ENCODE peak calls at places on chromosomes 6 and 20, in five cellular contexts. One of them, this sample, is unnamed.
A peak's percentile ranks its signal among the peaks of the same experiment; 100 is the strongest.

GRCh38 chr6:170097505-170098427 is 193.1 kb downstream of the DLL1 start:
- DNase-seq in foreskin fibroblast: no peak
- DNase-seq in LNCaP clone FGC: no peak
- DNase-seq in lower lobe of right lung: no peak
- DNase-seq in coronary artery: peak; percentile 57
- DNase-seq in this sample: no peak

GRCh38 chr20:2795451-2795850 is 5.0 kb downstream of the CPXM1 start:
- DNase-seq in foreskin fibroblast: no peak
- DNase-seq in LNCaP clone FGC: no peak
- DNase-seq in lower lobe of right lung: no peak
- DNase-seq in coronary artery: peak; percentile 67
- DNase-seq in this sample: no peak

GRCh38 chr6:153044295-153044694 is 41.8 kb upstream of the MTRF1L start:
- DNase-seq in foreskin fibroblast: no peak
- DNase-seq in LNCaP clone FGC: peak; percentile 63
- DNase-seq in lower lobe of right lung: no peak
- DNase-seq in coronary artery: no peak
- DNase-seq in this sample: no peak

GRCh38 chr6:90274481-90275030 is 22.1 kb downstream of the BACH2 start:
- DNase-seq in foreskin fibroblast: no peak
- DNase-seq in LNCaP clone FGC: no peak
- DNase-seq in lower lobe of right lung: peak; percentile 43
- DNase-seq in coronary artery: no peak
- DNase-seq in this sample: no peak

GRCh38 chr6:109760208-109760607 is 69.1 kb downstream of the FIG4 start:
- DNase-seq in foreskin fibroblast: no peak
- DNase-seq in LNCaP clone FGC: no peak
- DNase-seq in lower lobe of right lung: no peak
- DNase-seq in coronary artery: no peak
- DNase-seq in this sample: no peak

GRCh38 chr6:44630125-44631028 is 242.9 kb downstream of the CDC5L start:
- DNase-seq in foreskin fibroblast: peak; percentile 24
- DNase-seq in LNCaP clone FGC: peak; percentile 18
- DNase-seq in lower lobe of right lung: peak; percentile 56
- DNase-seq in coronary artery: no peak
- DNase-seq in this sample: no peak

GRCh38 chr20:1438361-1438760 is 28.3 kb downstream of the NSFL1C start:
- DNase-seq in foreskin fibroblast: no peak
- DNase-seq in LNCaP clone FGC: no peak
- DNase-seq in lower lobe of right lung: no peak
- DNase-seq in coronary artery: no peak
- DNase-seq in this sample: no peak

GRCh38 chr20:64077876-64078551 is 1.3 kb downstream of the RGS19 start:
- DNase-seq in foreskin fibroblast: no peak
- DNase-seq in LNCaP clone FGC: no peak
- DNase-seq in lower lobe of right lung: peak; percentile 74
- DNase-seq in coronary artery: no peak
- DNase-seq in this sample: no peak

GRCh38 chr20:23937303-23938117 is 51.1 kb downstream of the GGTLC1 start:
- DNase-seq in foreskin fibroblast: peak; percentile 30
- DNase-seq in LNCaP clone FGC: peak; percentile 21
- DNase-seq in lower lobe of right lung: peak; percentile 59
- DNase-seq in coronary artery: no peak
- DNase-seq in this sample: peak; percentile 9

GRCh38 chr6:25961619-25962367 is 809 bp upstream of the TRIM38 start:
- DNase-seq in foreskin fibroblast: no peak
- DNase-seq in LNCaP clone FGC: no peak
- DNase-seq in lower lobe of right lung: no peak
- DNase-seq in coronary artery: no peak
- DNase-seq in this sample: no peak

GRCh38 chr6:44057238-44057930 is 69.9 kb downstream of the MRPL14 start:
- DNase-seq in foreskin fibroblast: no peak
- DNase-seq in LNCaP clone FGC: no peak
- DNase-seq in lower lobe of right lung: no peak
- DNase-seq in coronary artery: no peak
- DNase-seq in this sample: no peak

GRCh38 chr6:20202699-20203302 is 9.5 kb downstream of the MBOAT1 start:
- DNase-seq in foreskin fibroblast: no peak
- DNase-seq in LNCaP clone FGC: no peak
- DNase-seq in lower lobe of right lung: no peak
- DNase-seq in coronary artery: no peak
- DNase-seq in this sample: no peak

GRCh38 chr20:10761232-10761631 is 87.4 kb upstream of the JAG1 start:
- DNase-seq in foreskin fibroblast: no peak
- DNase-seq in LNCaP clone FGC: no peak
- DNase-seq in lower lobe of right lung: no peak
- DNase-seq in coronary artery: no peak
- DNase-seq in this sample: peak; percentile 70

GRCh38 chr6:8108031-8108660 is 5.8 kb upstream of the EEF1E1 start:
- DNase-seq in foreskin fibroblast: peak; percentile 98
- DNase-seq in LNCaP clone FGC: no peak
- DNase-seq in lower lobe of right lung: no peak
- DNase-seq in coronary artery: no peak
- DNase-seq in this sample: peak; percentile 89

GRCh38 chr20:61494763-61495595 is 242.9 kb downstream of the CDH4 start:
- DNase-seq in foreskin fibroblast: no peak
- DNase-seq in LNCaP clone FGC: no peak
- DNase-seq in lower lobe of right lung: no peak
- DNase-seq in coronary artery: no peak
- DNase-seq in this sample: no peak

GRCh38 chr6:6931047-6932025 is 176.4 kb upstream of the RREB1 start:
- DNase-seq in foreskin fibroblast: no peak
- DNase-seq in LNCaP clone FGC: no peak
- DNase-seq in lower lobe of right lung: no peak
- DNase-seq in coronary artery: no peak
- DNase-seq in this sample: no peak

GRCh38 chr6:133337312-133337711 is 96.2 kb downstream of the EYA4 start:
- DNase-seq in foreskin fibroblast: peak; percentile 16
- DNase-seq in LNCaP clone FGC: no peak
- DNase-seq in lower lobe of right lung: no peak
- DNase-seq in coronary artery: no peak
- DNase-seq in this sample: no peak

GRCh38 chr6:111252451-111252850 is 165.1 kb downstream of the SLC16A10 start:
- DNase-seq in foreskin fibroblast: no peak
- DNase-seq in LNCaP clone FGC: no peak
- DNase-seq in lower lobe of right lung: no peak
- DNase-seq in coronary artery: no peak
- DNase-seq in this sample: no peak

GRCh38 chr20:49484180-49485140 is 2.0 kb upstream of the KCNB1 start:
- DNase-seq in foreskin fibroblast: peak; percentile 54
- DNase-seq in LNCaP clone FGC: peak; percentile 35
- DNase-seq in lower lobe of right lung: peak; percentile 79
- DNase-seq in coronary artery: peak; percentile 79
- DNase-seq in this sample: peak; percentile 5

GRCh38 chr6:88236961-88237360 is 70.8 kb upstream of the CNR1 start:
- DNase-seq in foreskin fibroblast: no peak
- DNase-seq in LNCaP clone FGC: no peak
- DNase-seq in lower lobe of right lung: no peak
- DNase-seq in coronary artery: no peak
- DNase-seq in this sample: no peak

GRCh38 chr20:19909696-19910095 is 107.5 kb upstream of the NAA20 start:
- DNase-seq in foreskin fibroblast: no peak
- DNase-seq in LNCaP clone FGC: no peak
- DNase-seq in lower lobe of right lung: peak; percentile 78
- DNase-seq in coronary artery: no peak
- DNase-seq in this sample: no peak

GRCh38 chr20:22572491-22572890 is 11.9 kb downstream of the FOXA2 start:
- DNase-seq in foreskin fibroblast: no peak
- DNase-seq in LNCaP clone FGC: no peak
- DNase-seq in lower lobe of right lung: peak; percentile 52
- DNase-seq in coronary artery: no peak
- DNase-seq in this sample: no peak

GRCh38 chr6:73177221-73177944 is 47.9 kb downstream of the KHDC1L start:
- DNase-seq in foreskin fibroblast: no peak
- DNase-seq in LNCaP clone FGC: no peak
- DNase-seq in lower lobe of right lung: no peak
- DNase-seq in coronary artery: no peak
- DNase-seq in this sample: no peak

GRCh38 chr6:130029163-130029562 is 10.8 kb downstream of the L3MBTL3 start:
- DNase-seq in foreskin fibroblast: no peak
- DNase-seq in LNCaP clone FGC: no peak
- DNase-seq in lower lobe of right lung: no peak
- DNase-seq in coronary artery: no peak
- DNase-seq in this sample: no peak

GRCh38 chr6:53828215-53828614 is 33.4 kb downstream of the LRRC1 start:
- DNase-seq in foreskin fibroblast: no peak
- DNase-seq in LNCaP clone FGC: no peak
- DNase-seq in lower lobe of right lung: no peak
- DNase-seq in coronary artery: no peak
- DNase-seq in this sample: no peak

GRCh38 chr6:157094038-157094437 is 229.3 kb downstream of the TMEM242 start:
- DNase-seq in foreskin fibroblast: no peak
- DNase-seq in LNCaP clone FGC: no peak
- DNase-seq in lower lobe of right lung: no peak
- DNase-seq in coronary artery: no peak
- DNase-seq in this sample: no peak

GRCh38 chr20:62830251-62830650 is 13.4 kb downstream of the COL9A3 start:
- DNase-seq in foreskin fibroblast: no peak
- DNase-seq in LNCaP clone FGC: no peak
- DNase-seq in lower lobe of right lung: no peak
- DNase-seq in coronary artery: no peak
- DNase-seq in this sample: no peak

GRCh38 chr6:49462071-49462470 is 982 bp downstream of the MMUT start:
- DNase-seq in foreskin fibroblast: no peak
- DNase-seq in LNCaP clone FGC: no peak
- DNase-seq in lower lobe of right lung: no peak
- DNase-seq in coronary artery: no peak
- DNase-seq in this sample: no peak

GRCh38 chr20:58647814-58648501 is 3.1 kb upstream of the STX16 start:
- DNase-seq in foreskin fibroblast: no peak
- DNase-seq in LNCaP clone FGC: no peak
- DNase-seq in lower lobe of right lung: no peak
- DNase-seq in coronary artery: no peak
- DNase-seq in this sample: peak; percentile 50

GRCh38 chr6:11277275-11278206 is 45.1 kb upstream of the NEDD9 start:
- DNase-seq in foreskin fibroblast: peak; percentile 66
- DNase-seq in LNCaP clone FGC: no peak
- DNase-seq in lower lobe of right lung: no peak
- DNase-seq in coronary artery: no peak
- DNase-seq in this sample: peak; percentile 72

GRCh38 chr20:50673146-50673830 is 18.1 kb downstream of the RIPOR3 start:
- DNase-seq in foreskin fibroblast: peak; percentile 42
- DNase-seq in LNCaP clone FGC: no peak
- DNase-seq in lower lobe of right lung: no peak
- DNase-seq in coronary artery: no peak
- DNase-seq in this sample: no peak

DNA sequence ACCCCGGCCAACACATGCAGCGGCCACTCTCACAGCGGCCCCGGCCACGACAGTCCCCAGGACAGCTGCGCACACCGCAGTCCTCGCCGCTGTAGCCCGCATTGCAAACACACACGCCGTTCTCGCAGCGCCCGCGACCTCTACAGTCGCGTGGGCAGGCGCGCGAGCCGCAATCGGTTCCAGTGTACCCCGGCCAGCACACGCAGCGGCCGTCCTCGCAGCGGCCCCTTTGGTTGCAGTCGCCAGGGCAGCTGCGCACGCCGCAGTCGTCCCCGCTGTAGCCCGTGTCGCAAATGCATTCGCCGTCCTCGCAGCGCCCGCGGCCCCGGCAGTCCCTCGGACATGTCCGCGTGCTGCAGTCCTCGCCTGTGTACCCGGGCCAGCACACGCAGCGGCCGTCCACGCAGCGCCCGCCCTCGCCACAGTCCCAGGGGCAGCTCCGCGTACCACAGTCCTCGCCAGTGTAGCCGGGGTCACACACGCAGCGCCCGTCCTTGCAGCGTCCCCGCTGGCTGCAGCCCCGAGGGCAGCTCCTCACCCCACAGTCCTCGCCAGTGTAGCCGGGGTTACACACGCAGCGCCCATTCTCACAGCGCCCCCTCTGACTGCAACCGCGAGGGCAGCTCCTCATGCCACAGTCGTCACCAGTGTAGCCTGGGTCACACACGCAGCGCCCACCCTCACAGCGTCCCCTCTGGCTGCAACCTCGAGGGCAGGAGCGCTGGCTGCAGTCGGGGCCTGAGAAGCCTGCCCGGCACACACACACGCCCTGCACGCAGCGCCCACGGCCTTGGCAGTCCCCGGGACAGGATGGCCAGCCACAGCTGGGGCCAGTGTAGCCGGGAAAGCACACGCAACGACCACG is 12.5 kb downstream of the TNXB start:
- DNase-seq in foreskin fibroblast: no peak
- DNase-seq in LNCaP clone FGC: no peak
- DNase-seq in lower lobe of right lung: no peak
- DNase-seq in coronary artery: no peak
- DNase-seq in this sample: no peak
- TF ChIP-seq CTCF in foreskin fibroblast: no peak
- TF ChIP-seq CTCF in LNCaP clone FGC: peak; percentile 13
- TF ChIP-seq CTCF in lower lobe of right lung: no peak
- TF ChIP-seq CTCF in coronary artery: no peak
- TF ChIP-seq CTCF in this sample: no peak

GRCh38 chr6:167112421-167112820 is 10.5 kb upstream of the CCR6 start:
- DNase-seq in foreskin fibroblast: no peak
- DNase-seq in LNCaP clone FGC: no peak
- DNase-seq in lower lobe of right lung: no peak
- DNase-seq in coronary artery: no peak
- DNase-seq in this sample: no peak
- H3K4me3 ChIP-seq in foreskin fibroblast: no peak overlapping the region
- H3K4me3 ChIP-seq in LNCaP clone FGC: no peak overlapping the region
- H3K4me3 ChIP-seq in lower lobe of right lung: peak overlapping the region; percentile 14
- H3K4me3 ChIP-seq in coronary artery: no peak overlapping the region
- H3K4me3 ChIP-seq in this sample: no peak overlapping the region

DNA sequence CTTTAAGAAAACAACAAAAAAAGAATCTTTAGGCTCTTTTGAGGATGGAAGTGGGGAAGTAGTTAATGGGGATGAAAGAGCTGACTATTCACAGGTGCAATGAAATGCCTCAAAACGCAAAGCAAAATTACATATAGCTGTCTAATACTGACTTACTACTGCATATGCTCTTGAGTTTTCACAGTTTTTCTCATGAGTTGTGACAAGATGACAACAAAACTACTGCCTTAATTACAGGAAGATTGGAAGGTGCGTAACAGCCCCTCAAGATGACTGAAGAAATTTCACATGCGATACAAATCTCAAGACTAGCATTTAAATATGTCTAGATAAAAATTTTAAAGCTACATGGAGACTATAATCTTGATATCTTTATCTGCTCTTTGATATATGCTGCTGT is 547.8 kb upstream of the POU3F2 start:
- DNase-seq in foreskin fibroblast: no peak
- DNase-seq in LNCaP clone FGC: no peak
- DNase-seq in lower lobe of right lung: no peak
- DNase-seq in coronary artery: no peak
- DNase-seq in this sample: no peak
- TF ChIP-seq CTCF in foreskin fibroblast: no peak
- TF ChIP-seq CTCF in LNCaP clone FGC: no peak
- TF ChIP-seq CTCF in lower lobe of right lung: no peak
- TF ChIP-seq CTCF in coronary artery: no peak
- TF ChIP-seq CTCF in this sample: no peak

GRCh38 chr20:16968099-16968498 is 219.9 kb downstream of the OTOR start:
- DNase-seq in foreskin fibroblast: no peak
- DNase-seq in LNCaP clone FGC: no peak
- DNase-seq in lower lobe of right lung: no peak
- DNase-seq in coronary artery: no peak
- DNase-seq in this sample: no peak
- H3K4me3 ChIP-seq in foreskin fibroblast: no peak overlapping the region
- H3K4me3 ChIP-seq in LNCaP clone FGC: no peak overlapping the region
- H3K4me3 ChIP-seq in lower lobe of right lung: no peak overlapping the region
- H3K4me3 ChIP-seq in coronary artery: no peak overlapping the region
- H3K4me3 ChIP-seq in this sample: no peak overlapping the region

GRCh38 chr6:37127961-37128862 is 41.7 kb upstream of the PIM1 start:
- DNase-seq in foreskin fibroblast: no peak
- DNase-seq in LNCaP clone FGC: no peak
- DNase-seq in lower lobe of right lung: no peak
- DNase-seq in coronary artery: no peak
- DNase-seq in this sample: peak; percentile 49
- TF ChIP-seq CTCF in foreskin fibroblast: no peak
- TF ChIP-seq CTCF in LNCaP clone FGC: no peak
- TF ChIP-seq CTCF in lower lobe of right lung: no peak
- TF ChIP-seq CTCF in coronary artery: no peak
- TF ChIP-seq CTCF in this sample: no peak